ENCODE peak calls at places on chromosomes 11 and 22, in ten cellular contexts. T is osteoblast, M is GM23338, S is PC-9, I is mammary epithelial cell, W is IMR-90, K is HCT116, D is H9, H is SK-N-SH, B is HepG2. F is an unnamed sample. For H3K27me3 and H4K20me1, the result is how much of the 10 kb centered on the place peaks cover.

GRCh38 chr22:31504282-31504681 is 7.9 kb downstream of the SFI1 start:
- DNase-seq in T (no peak), M (no peak), S (no peak), I (peak), W (peak), K (no peak), D (no peak), H (no peak), B (no peak), F (no peak)

GRCh38 chr11:69406060-69406459 is 75.4 kb upstream of the LINC01488 start:
- DNase-seq in T (no peak), M (no peak), S (no peak), I (no peak), W (no peak), K (no peak), D (no peak), H (no peak), B (no peak), F (no peak)

GRCh38 chr11:75301131-75301530 is 50.3 kb downstream of the ARRB1 start:
- DNase-seq in T (no peak), M (no peak), S (no peak), I (no peak), W (no peak), K (no peak), D (no peak), H (no peak), B (no peak), F (no peak)

GRCh38 chr11:113375402-113375801 is 12.2 kb upstream of the ANKK1 start:
- DNase-seq in T (no peak), M (no peak), S (no peak), I (no peak), W (no peak), K (no peak), D (no peak), H (no peak), B (no peak), F (no peak)

GRCh38 chr22:43945632-43946390 is 9.4 kb upstream of the SAMM50 start:
- DNase-seq in T (peak), M (peak), S (no peak), I (peak), W (peak), K (peak), D (peak), H (peak), B (peak), F (peak)

GRCh38 chr11:114125531-114125930 is 66.0 kb downstream of the ZBTB16 start:
- DNase-seq in T (no peak), M (no peak), S (no peak), I (no peak), W (no peak), K (no peak), D (no peak), H (no peak), B (no peak), F (no peak)

GRCh38 chr11:19832166-19832750 is 119.6 kb downstream of the NAV2 start:
- DNase-seq in T (peak), M (no peak), S (no peak), I (no peak), W (no peak), K (no peak), D (no peak), H (no peak), B (no peak), F (peak)

GRCh38 chr11:46332568-46333128 is 14.6 kb upstream of the DGKZ start:
- DNase-seq in T (no peak), M (peak), S (no peak), I (no peak), W (no peak), K (no peak), D (peak), H (peak), B (no peak), F (peak)

DNA sequence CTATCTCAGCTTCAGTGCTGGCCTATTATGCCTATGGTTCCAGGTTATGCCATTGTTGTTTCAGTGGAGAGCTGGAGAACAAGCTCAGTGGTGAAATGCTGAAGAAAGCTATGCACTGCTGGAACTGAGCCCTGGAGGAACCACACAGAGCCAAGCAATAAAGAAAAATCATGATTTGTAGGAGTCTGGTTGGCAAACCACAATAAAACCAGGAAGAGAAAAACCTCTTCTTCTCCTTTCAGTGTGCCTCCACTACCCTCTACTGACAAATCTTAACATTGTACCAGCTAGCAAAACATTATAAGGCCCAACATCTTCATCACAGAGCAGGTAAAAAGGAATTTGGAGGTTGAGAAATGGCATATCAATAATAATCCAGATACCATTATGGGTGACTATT is 5.3 kb downstream of the OR51F2 start:
- DNase-seq in T (no peak), M (peak), S (no peak), I (no peak), W (peak), K (no peak), D (no peak), H (no peak), B (no peak), F (peak)
- TF ChIP-seq CTCF in T (peak), M (peak), S (no peak), I (peak), W (peak), K (no peak), D (peak), H (peak), B (peak), F (peak)

DNA sequence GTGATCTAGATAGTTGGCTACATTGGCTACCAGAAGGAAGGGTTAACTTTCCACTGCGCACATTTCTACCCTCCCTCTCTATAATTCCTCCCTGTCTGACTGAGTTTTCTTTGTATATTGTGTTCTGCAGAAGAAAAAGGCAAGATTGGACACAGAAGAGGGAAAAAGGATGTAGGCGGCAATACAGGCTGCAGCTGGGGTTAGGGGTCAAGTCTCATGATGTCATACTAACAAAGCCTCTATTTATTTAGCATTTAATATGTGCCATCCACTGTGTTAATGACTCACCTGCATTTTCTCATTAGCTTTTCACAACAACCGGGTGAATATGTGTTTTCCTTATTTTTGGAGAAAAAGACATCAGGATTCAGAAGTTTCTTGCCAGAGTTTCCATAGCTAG is 2.0 kb downstream of the FAM83F start:
- DNase-seq in T (no peak), M (no peak), S (no peak), I (peak), W (no peak), K (no peak), D (no peak), H (no peak), B (no peak), F (no peak)
- H3K27me3 ChIP-seq in T (under half), M (under half), S (under half), I (under half), W (half or more), K (under half), D (under half), H (under half), B (under half), F (half or more)

GRCh38 chr11:71441251-71441650 is 6.9 kb downstream of the DHCR7 start:
- DNase-seq in T (no peak), M (no peak), S (no peak), I (no peak), W (no peak), K (no peak), D (no peak), H (no peak), B (no peak), F (no peak)
- H4K20me1 ChIP-seq in T (under half), M (under half), S (under half), I (under half), W (under half), K (under half), D (under half), H (under half), B (under half), F (under half)

DNA sequence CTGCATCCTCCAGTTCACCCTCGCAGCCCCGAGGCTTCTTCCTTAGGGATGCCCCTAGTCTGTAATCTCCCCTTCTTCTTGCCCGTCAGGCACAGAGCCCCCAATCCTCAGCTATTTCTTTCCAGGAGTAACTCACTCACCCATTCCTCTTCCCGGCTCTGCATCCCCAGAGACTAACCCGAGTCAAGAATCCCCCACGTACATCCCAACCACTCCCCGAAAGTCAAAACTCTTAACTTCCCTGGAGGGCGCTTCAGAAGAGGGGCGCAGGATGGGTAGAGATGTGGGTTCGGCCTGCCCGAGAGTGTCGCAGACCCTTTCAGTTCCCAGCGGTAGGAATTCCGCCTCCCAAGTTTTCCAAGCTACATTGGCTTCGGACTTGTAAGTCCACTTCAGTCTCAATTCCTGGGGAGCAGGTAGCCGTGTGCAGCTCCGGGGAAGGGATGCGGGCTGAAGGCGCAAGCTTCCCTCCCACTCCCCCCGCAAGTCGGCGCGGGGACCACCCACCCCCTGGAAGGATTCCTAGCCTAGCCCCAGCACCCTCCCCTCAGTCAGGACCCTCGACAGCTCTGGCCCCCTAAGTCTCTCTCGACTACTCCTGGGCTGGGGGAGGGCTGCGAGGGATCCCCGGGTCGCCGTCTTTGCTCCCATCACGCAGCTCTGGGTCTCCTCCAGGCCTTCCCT is 871 bp downstream of the BDNF start:
- DNase-seq in T (no peak), M (peak), S (no peak), I (no peak), W (peak), K (no peak), D (peak), H (peak), B (no peak), F (peak)
- TF ChIP-seq CTCF in T (no peak), M (no peak), S (peak), I (no peak), W (no peak), K (no peak), D (no peak), H (no peak), B (no peak), F (no peak)

F was measured in neural progenitor cell.